ENCODE peak calls at places on chromosomes 3 and 15, in nine cellular contexts. V is WERI-Rb-1; C is OCI-LY7; T is naive thymus-derived CD4-positive, alpha-beta T cell; O is PC-3; Y is GM23248; M is sigmoid colon; N is endodermal cell; F is neural progenitor cell. L is an unnamed sample.

GRCh38 chr3:119969759-119970158 is 124.5 kb downstream of the GSK3B start:
- DNase-seq in V (no peak), C (no peak), T (no peak), O (no peak), Y (no peak), M (no peak), N (no peak), F (no peak), L (no peak)

GRCh38 chr15:89072277-89072869 is 15.9 kb upstream of the ABHD2 start:
- DNase-seq in V (no peak), C (no peak), T (no peak), O (no peak), Y (no peak), M (no peak), N (no peak), F (no peak), L (no peak)

GRCh38 chr3:141456328-141456689 is 30.5 kb upstream of the RASA2 start:
- DNase-seq in V (no peak), C (no peak), T (no peak), O (no peak), Y (peak; percentile 99), M (no peak), N (no peak), F (no peak), L (no peak)

GRCh38 chr3:162538466-162538865 is 1041.9 kb downstream of the OTOL1 start:
- DNase-seq in V (peak; percentile 21), C (no peak), T (no peak), O (no peak), Y (no peak), M (no peak), N (no peak), F (no peak), L (no peak)

GRCh38 chr15:38651328-38652038 is 86.9 kb upstream of the RASGRP1 start:
- DNase-seq in V (no peak), C (peak; percentile 88), T (peak; percentile 88), O (no peak), Y (no peak), M (no peak), N (peak; percentile 65), F (no peak), L (peak; percentile 47)

GRCh38 chr15:76310470-76311070 is 699 bp downstream of the ETFA start:
- DNase-seq in V (no peak), C (peak; percentile 23), T (peak; percentile 19), O (peak; percentile 3), Y (peak; percentile 66), M (no peak), N (no peak), F (peak; percentile 36), L (no peak)

GRCh38 chr3:57434041-57434440 is 110.1 kb downstream of the DNAH12 start:
- DNase-seq in V (no peak), C (peak; percentile 13), T (peak; percentile 3), O (peak; percentile 84), Y (peak; percentile 63), M (no peak), N (no peak), F (peak; percentile 63), L (peak; percentile 73)

GRCh38 chr3:81744366-81744765 is 17.1 kb downstream of the GBE1 start:
- DNase-seq in V (no peak), C (no peak), T (no peak), O (peak; percentile 91), Y (peak; percentile 96), M (no peak), N (no peak), F (no peak), L (no peak)

GRCh38 chr15:65374831-65375401 is 2.9 kb downstream of the IGDCC3 start:
- DNase-seq in V (peak; percentile 70), C (no peak), T (no peak), O (no peak), Y (no peak), M (no peak), N (peak; percentile 55), F (peak; percentile 38), L (no peak)

GRCh38 chr15:59315914-59316428 is 56.7 kb downstream of the MYO1E start:
- DNase-seq in V (no peak), C (no peak), T (no peak), O (peak; percentile 71), Y (peak; percentile 92), M (no peak), N (no peak), F (no peak), L (no peak)

GRCh38 chr3:127226451-127226850 is 33.5 kb downstream of the PRR23E start:
- DNase-seq in V (no peak), C (no peak), T (no peak), O (peak; percentile 15), Y (peak; percentile 65), M (no peak), N (no peak), F (no peak), L (no peak)

GRCh38 chr15:38817427-38818155 is 253.0 kb upstream of the RASGRP1 start:
- DNase-seq in V (peak; percentile 91), C (peak; percentile 70), T (peak; percentile 76), O (peak; percentile 91), Y (peak; percentile 67), M (peak; percentile 89), N (peak; percentile 99), F (peak; percentile 84), L (peak; percentile 77)

GRCh38 chr3:72722930-72723726 is 125.1 kb downstream of the SHQ1 start:
- DNase-seq in V (no peak), C (no peak), T (no peak), O (peak; percentile 92), Y (peak; percentile 70), M (no peak), N (no peak), F (no peak), L (no peak)

GRCh38 chr15:78638658-78639314 is 2.2 kb downstream of the CHRNB4 start:
- DNase-seq in V (peak; percentile 92), C (peak; percentile 63), T (peak; percentile 34), O (peak; percentile 74), Y (peak; percentile 53), M (no peak), N (peak; percentile 96), F (peak; percentile 94), L (peak; percentile 42)

GRCh38 chr3:185959609-185960517 is 22.0 kb upstream of the TRA2B start:
- DNase-seq in V (no peak), C (no peak), T (peak; percentile 53), O (peak; percentile 75), Y (peak; percentile 81), M (no peak), N (no peak), F (no peak), L (peak; percentile 69)
- H3K27ac ChIP-seq in V (no peak overlapping the region), C (no peak overlapping the region), T (no peak overlapping the region), O (peak overlapping the region; percentile 95), Y (peak overlapping the region; percentile 92), M (no peak overlapping the region), N (no peak overlapping the region), F (no peak overlapping the region), L (peak overlapping the region; percentile 88)

GRCh38 chr15:63084806-63085205 is 36.9 kb upstream of the LACTB start:
- DNase-seq in V (no peak), C (no peak), T (no peak), O (no peak), Y (no peak), M (peak; percentile 28), N (no peak), F (no peak), L (no peak)

GRCh38 chr15:63085289-63085688 is 36.4 kb upstream of the LACTB start:
- DNase-seq in V (no peak), C (no peak), T (no peak), O (no peak), Y (no peak), M (no peak), N (no peak), F (no peak), L (no peak)

GRCh38 chr15:63083541-63083940 is 38.1 kb upstream of the LACTB start:
- DNase-seq in V (no peak), C (no peak), T (no peak), O (no peak), Y (no peak), M (no peak), N (peak; percentile 74), F (no peak), L (no peak)

GRCh38 chr15:63082366-63082765 is 39.3 kb upstream of the LACTB start:
- DNase-seq in V (no peak), C (no peak), T (no peak), O (no peak), Y (no peak), M (no peak), N (no peak), F (no peak), L (no peak)

GRCh38 chr15:63083046-63083445 is 38.6 kb upstream of the LACTB start:
- DNase-seq in V (no peak), C (no peak), T (no peak), O (no peak), Y (no peak), M (peak; percentile 88), N (peak; percentile 71), F (no peak), L (no peak)
- H3K27ac ChIP-seq in V (no peak overlapping the region), C (no peak overlapping the region), T (no peak overlapping the region), O (no peak overlapping the region), Y (no peak overlapping the region), M (peak overlapping the region; percentile 73), N (no peak overlapping the region), F (no peak overlapping the region), L (no peak overlapping the region)

DNA sequence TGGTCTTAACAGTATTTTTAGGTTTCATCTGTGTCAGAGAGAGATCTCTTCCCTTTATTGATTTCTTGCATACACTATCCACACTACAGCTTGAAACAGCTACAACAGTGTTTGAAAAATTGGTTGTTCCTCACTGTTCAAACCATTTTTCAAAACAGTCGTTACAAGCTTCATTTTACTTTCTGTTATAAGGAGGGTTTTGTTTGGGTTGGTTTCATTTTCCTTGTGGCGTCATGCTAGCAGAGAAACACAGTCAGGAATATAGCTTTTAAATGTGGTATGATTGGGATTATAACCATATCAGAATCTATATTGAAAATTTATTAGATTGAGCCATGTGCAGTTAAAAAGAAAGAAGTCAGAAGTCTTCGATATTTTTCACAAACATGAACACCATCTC is 400.6 kb downstream of the ZBTB20 start:
- DNase-seq in V (no peak), C (no peak), T (no peak), O (no peak), Y (peak; percentile 50), M (no peak), N (no peak), F (no peak), L (peak; percentile 44)
- H3K27ac ChIP-seq in V (no peak overlapping the region), C (no peak overlapping the region), T (no peak overlapping the region), O (no peak overlapping the region), Y (peak overlapping the region; percentile 75), M (peak overlapping the region; percentile 64), N (no peak overlapping the region), F (no peak overlapping the region), L (peak overlapping the region; percentile 70)

DNA sequence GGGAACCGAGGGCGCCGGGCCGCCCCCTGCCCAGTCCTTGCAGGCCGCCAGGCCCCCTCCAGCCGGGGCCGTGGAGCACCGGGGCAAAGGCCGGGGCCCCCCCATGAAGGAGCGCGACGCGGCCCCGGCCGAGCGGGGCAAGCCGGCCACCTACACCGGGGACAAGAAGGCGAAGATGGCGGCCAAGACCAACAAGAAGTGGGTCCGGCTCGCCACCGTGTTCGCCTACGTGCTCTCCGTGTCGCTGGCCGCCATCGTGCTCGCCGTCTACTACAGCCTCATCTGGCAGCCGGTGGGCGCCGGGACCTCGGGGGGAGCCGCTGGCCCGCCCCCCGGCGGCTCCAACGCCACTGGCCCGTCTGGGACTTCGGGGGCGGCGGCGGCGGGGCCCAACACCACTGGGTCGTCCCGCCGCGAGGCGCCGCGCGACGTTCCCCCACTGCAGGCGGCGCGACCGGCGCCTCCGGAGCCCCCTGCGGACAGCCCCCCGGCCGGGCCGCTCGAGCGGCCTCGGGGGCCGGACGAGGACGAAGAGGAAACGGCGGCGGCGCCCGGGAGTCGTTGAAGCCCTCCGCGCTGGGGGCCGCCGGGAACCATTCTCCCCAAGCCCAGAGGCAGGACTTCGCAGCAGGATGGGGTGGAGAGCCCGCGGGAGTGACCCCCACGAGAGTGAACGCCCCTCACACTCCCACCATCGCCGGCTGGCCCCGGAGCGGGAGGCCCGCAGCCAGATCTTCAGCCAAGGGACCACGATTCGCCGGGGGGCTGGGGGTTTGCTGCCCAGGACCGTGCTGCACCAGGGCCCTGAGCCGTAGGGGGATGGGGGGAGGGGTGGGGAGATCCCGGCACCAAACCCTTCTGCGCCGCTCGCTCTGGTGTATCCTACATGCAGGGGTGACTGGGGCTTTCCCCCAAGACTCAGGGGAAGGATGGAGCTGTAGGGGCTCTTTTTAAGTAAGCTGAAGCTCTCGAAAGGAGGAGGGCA is 753 bp downstream of the INAFM2 start:
- DNase-seq in V (no peak), C (no peak), T (no peak), O (no peak), Y (peak; percentile 56), M (no peak), N (peak; percentile 72), F (peak; percentile 55), L (no peak)
- H3K27ac ChIP-seq in V (peak overlapping the region; percentile 56), C (no peak overlapping the region), T (no peak overlapping the region), O (no peak overlapping the region), Y (no peak overlapping the region), M (peak overlapping the region; percentile 99), N (no peak overlapping the region), F (no peak overlapping the region), L (peak overlapping the region; percentile 60)

L was measured in small intestine.